ENCODE peak calls at places on chromosomes 11 and 22, in nine cellular contexts. X is fibroblast of lung, M is IMR-90, N is cardiac muscle cell, Z is right lobe of liver, S is psoas muscle, J is kidney, W is adrenal gland, Y is body of pancreas. P is an unnamed sample. For H3K4me1, the result is how much of the 10 kb centered on the place peaks cover.

GRCh38 chr11:90332415-90332814 is 109.6 kb upstream of the CHORDC1 start:
- DNase-seq in Z (no peak), Y (no peak), N (no peak), S (no peak), J (no peak), M (no peak), X (no peak), W (no peak), P (peak)

GRCh38 chr22:46072981-46073682 is 77.2 kb upstream of the PPARA start:
- DNase-seq in N (no peak), S (peak), Y (no peak), X (peak), W (no peak), Z (peak), M (no peak), J (peak), P (no peak)

GRCh38 chr11:59267738-59268475 is 55.2 kb upstream of the MPEG1 start:
- DNase-seq in J (no peak), S (no peak), M (no peak), W (no peak), Y (no peak), N (no peak), X (no peak), Z (no peak), P (peak)

GRCh38 chr11:36409152-36409713 is 100.8 kb downstream of the TRAF6 start:
- DNase-seq in W (no peak), J (no peak), M (peak), S (no peak), Y (no peak), Z (no peak), N (no peak), X (peak), P (no peak)

GRCh38 chr11:27722117-27722844 is 22.0 kb upstream of the BDNF start:
- DNase-seq in X (peak), W (peak), M (peak), Y (no peak), Z (no peak), J (peak), S (no peak), N (peak), P (peak)

GRCh38 chr11:36210529-36210928 is 78.7 kb downstream of the COMMD9 start:
- DNase-seq in M (no peak), Y (no peak), S (no peak), W (no peak), N (no peak), X (no peak), Z (no peak), J (no peak), P (peak)

GRCh38 chr11:56271092-56271491 is 2.9 kb upstream of the OR5T1 start:
- DNase-seq in W (no peak), M (no peak), Y (no peak), S (no peak), N (no peak), Z (no peak), J (no peak), X (no peak), P (peak)

GRCh38 chr11:128302425-128303186 is 284.8 kb downstream of the ETS1 start:
- DNase-seq in M (no peak), J (no peak), Z (no peak), N (no peak), Y (peak), W (no peak), S (no peak), X (no peak), P (no peak)

GRCh38 chr11:134499990-134500389 is 87.9 kb upstream of the B3GAT1 start:
- DNase-seq in W (no peak), M (no peak), J (peak), S (no peak), Y (no peak), Z (no peak), X (no peak), N (no peak), P (no peak)

GRCh38 chr11:134264966-134265365 is 11.2 kb upstream of the GLB1L3 start:
- DNase-seq in M (no peak), Y (no peak), S (no peak), J (no peak), X (no peak), N (no peak), Z (no peak), W (no peak), P (no peak)

GRCh38 chr11:114832532-114833125 is 154.3 kb downstream of the NXPE2 start:
- DNase-seq in N (peak), Z (no peak), S (no peak), W (no peak), X (no peak), M (no peak), J (no peak), Y (no peak), P (no peak)

GRCh38 chr22:38246046-38246658 is 26.7 kb downstream of the TMEM184B start:
- DNase-seq in N (no peak), W (no peak), X (no peak), S (no peak), Z (no peak), J (no peak), Y (no peak), M (no peak), P (no peak)

GRCh38 chr11:4025957-4026324 is 68.7 kb upstream of the RRM1 start:
- DNase-seq in W (no peak), J (no peak), X (peak), Z (no peak), N (no peak), M (peak), Y (no peak), S (no peak), P (no peak)

GRCh38 chr11:119254239-119254638 is 48.1 kb downstream of the CBL start:
- DNase-seq in J (no peak), N (no peak), S (no peak), W (no peak), Z (no peak), X (no peak), Y (no peak), M (no peak), P (no peak)

GRCh38 chr22:43241138-43241597 is 54.2 kb upstream of the TTLL12 start:
- DNase-seq in X (no peak), S (no peak), N (no peak), W (no peak), M (no peak), Y (no peak), Z (no peak), J (no peak), P (no peak)

GRCh38 chr11:21659961-21660360 is 532.9 kb upstream of the ANO5 start:
- DNase-seq in Z (no peak), X (no peak), S (no peak), N (no peak), Y (no peak), J (no peak), M (no peak), W (no peak), P (no peak)

GRCh38 chr11:73999581-74000306 is 9.1 kb downstream of the UCP3 start:
- DNase-seq in J (no peak), Y (no peak), Z (no peak), N (no peak), X (no peak), S (no peak), M (no peak), W (no peak), P (no peak)

GRCh38 chr11:94129505-94130335 is 1.1 kb downstream of the PANX1 start:
- DNase-seq in Z (no peak), N (no peak), J (no peak), M (peak), S (no peak), W (no peak), X (no peak), Y (no peak), P (no peak)

GRCh38 chr11:79236541-79236971 is 204.3 kb downstream of the TENM4 start:
- DNase-seq in X (peak), N (peak), M (peak), Z (no peak), S (no peak), J (no peak), W (no peak), Y (peak), P (no peak)

DNA sequence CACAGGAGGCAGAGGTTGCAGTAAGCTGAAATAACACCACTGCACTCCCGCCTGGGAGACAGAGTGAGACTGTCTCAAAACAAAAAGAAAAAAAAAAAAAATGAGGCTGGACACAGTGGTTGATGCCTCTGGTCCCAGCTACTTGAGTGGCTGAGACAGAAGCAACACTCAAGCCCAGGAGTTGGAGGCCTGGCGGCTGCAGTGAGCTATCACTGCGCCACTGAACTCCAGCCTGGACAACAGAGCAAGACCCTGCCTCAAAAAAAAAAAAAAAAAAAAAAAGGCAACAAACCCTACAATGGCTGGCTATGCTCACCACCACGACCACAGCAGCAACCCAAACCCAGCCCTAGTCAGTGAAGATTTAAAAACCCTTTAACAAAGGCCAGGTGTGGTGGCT is 8.2 kb downstream of the NAP1L4 start:
- DNase-seq in Z (no peak), M (no peak), J (no peak), W (no peak), S (no peak), X (no peak), Y (no peak), N (no peak), P (no peak)
- H3K4me1 ChIP-seq in Z (under half), M (under half), J (under half), W (under half), S (under half), X (under half), Y (under half), N (under half), P (under half)

GRCh38 chr11:45017329-45017728 is 66.6 kb upstream of the TP53I11 start:
- DNase-seq in Z (no peak), S (no peak), N (peak), X (no peak), J (no peak), M (no peak), W (no peak), Y (no peak), P (no peak)
- TF ChIP-seq CTCF in Z (no peak), S (no peak), N (peak), X (no peak), J (no peak), M (no peak), W (no peak), Y (peak), P (peak)

GRCh38 chr11:26573896-26574295 is 1.8 kb upstream of the MUC15 start:
- DNase-seq in S (no peak), Z (no peak), W (no peak), J (no peak), M (no peak), N (no peak), Y (no peak), X (no peak), P (no peak)

GRCh38 chr11:26572770-26573402 is 823 bp upstream of the MUC15 start:
- DNase-seq in S (no peak), W (no peak), N (no peak), J (no peak), X (no peak), Y (no peak), M (no peak), Z (no peak), P (peak)

GRCh38 chr11:26578998-26579635 is 7.1 kb upstream of the MUC15 start:
- DNase-seq in Z (no peak), S (no peak), Y (no peak), N (no peak), M (no peak), J (no peak), X (peak), W (no peak), P (peak)

GRCh38 chr11:26579683-26580082 is 7.6 kb upstream of the MUC15 start:
- DNase-seq in Z (no peak), M (no peak), S (no peak), W (no peak), N (no peak), Y (no peak), J (no peak), X (no peak), P (peak)

DNA sequence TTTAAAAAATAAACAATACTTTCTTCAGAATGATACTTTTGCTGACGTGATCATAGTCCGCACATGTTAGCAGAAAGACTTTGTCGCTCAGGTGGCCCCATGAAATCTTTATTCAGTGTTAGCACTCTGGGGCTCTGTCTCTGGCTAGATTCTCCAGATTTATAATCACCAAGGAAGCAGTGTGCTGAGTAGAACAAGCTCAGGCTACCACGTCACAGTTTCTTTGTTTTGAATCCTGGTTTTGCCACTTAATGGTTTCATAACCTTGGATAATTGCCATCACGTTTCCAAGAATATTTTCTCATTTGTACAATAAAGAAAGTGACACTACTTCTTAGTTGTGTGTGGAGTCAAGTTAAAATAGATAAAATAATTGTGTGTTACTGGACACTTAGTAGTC is 3.9 kb upstream of the MUC15 start:
- DNase-seq in Y (no peak), M (no peak), N (no peak), W (no peak), Z (no peak), X (no peak), S (no peak), J (no peak), P (no peak)
- H3K27ac ChIP-seq in Y (no peak), M (no peak), N (no peak), W (no peak), Z (no peak), X (no peak), S (no peak), J (no peak), P (no peak)

DNA sequence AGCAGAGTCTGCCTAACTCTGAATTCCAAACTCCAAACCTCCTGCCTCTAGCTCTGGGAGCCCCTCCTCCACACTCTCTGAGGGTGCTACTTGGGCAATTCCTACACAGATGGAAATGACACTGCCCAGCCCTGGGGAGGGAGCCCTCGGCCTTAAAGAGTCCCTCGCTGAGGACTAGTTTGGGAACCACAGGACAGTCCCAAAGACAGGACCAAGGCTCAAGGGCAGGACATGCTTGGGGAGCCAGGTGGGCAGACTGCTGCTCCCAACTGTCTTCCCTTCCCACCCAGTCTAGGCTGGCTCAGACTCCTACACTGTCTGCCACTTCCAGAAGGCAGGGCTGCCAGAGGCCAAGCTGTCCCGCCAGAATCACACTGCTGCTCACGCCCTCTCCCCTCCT is 9.9 kb downstream of the ARRB1 start:
- DNase-seq in M (no peak), X (no peak), N (no peak), Y (no peak), J (no peak), W (no peak), Z (no peak), S (no peak), P (no peak)
- H3K4me1 ChIP-seq in M (half or more), X (half or more), N (under half), Y (half or more), J (under half), W (under half), Z (under half), S (under half), P (under half)

GRCh38 chr22:30178180-30179126 is 68.1 kb downstream of the LIF start:
- DNase-seq in W (no peak), Z (no peak), M (no peak), X (no peak), Y (peak), S (no peak), N (no peak), J (no peak), P (no peak)
- TF ChIP-seq CTCF in W (no peak), Z (no peak), M (no peak), X (no peak), Y (peak), S (no peak), N (no peak), J (no peak), P (no peak)

GRCh38 chr11:61042537-61042936 is 59.8 kb upstream of the CD5 start:
- DNase-seq in S (no peak), N (no peak), X (no peak), M (no peak), Y (no peak), W (no peak), Z (no peak), J (no peak), P (no peak)
- H3K27ac ChIP-seq in S (no peak), N (no peak), X (no peak), M (no peak), Y (no peak), W (no peak), Z (no peak), J (no peak), P (no peak)

P was measured in foreskin keratinocyte.